ENCODE peak calls at places on chromosomes 16 and 17, in four cellular contexts. One of them, this sample, is unnamed.

GRCh38 chr16:508884-509736 is 18.4 kb upstream of the CAPN15 start:
- DNase-seq in central memory CD4-positive, alpha-beta T cell: no peak
- DNase-seq in dorsolateral prefrontal cortex: no peak
- DNase-seq in HFF-Myc: no peak
- DNase-seq in this sample: no peak

GRCh38 chr17:68320311-68320865 is 29.1 kb downstream of the ARSG start:
- DNase-seq in central memory CD4-positive, alpha-beta T cell: no peak
- DNase-seq in dorsolateral prefrontal cortex: no peak
- DNase-seq in HFF-Myc: no peak
- DNase-seq in this sample: no peak

GRCh38 chr17:58710948-58711552 is 18.6 kb downstream of the RAD51C start:
- DNase-seq in central memory CD4-positive, alpha-beta T cell: peak
- DNase-seq in dorsolateral prefrontal cortex: no peak
- DNase-seq in HFF-Myc: peak
- DNase-seq in this sample: no peak

GRCh38 chr17:9371019-9371418 is 204.6 kb downstream of the STX8 start:
- DNase-seq in central memory CD4-positive, alpha-beta T cell: no peak
- DNase-seq in dorsolateral prefrontal cortex: no peak
- DNase-seq in HFF-Myc: no peak
- DNase-seq in this sample: no peak

GRCh38 chr17:31158741-31159377 is 64.1 kb downstream of the NF1 start:
- DNase-seq in central memory CD4-positive, alpha-beta T cell: no peak
- DNase-seq in dorsolateral prefrontal cortex: no peak
- DNase-seq in HFF-Myc: no peak
- DNase-seq in this sample: no peak

GRCh38 chr17:17159571-17159970 is 46.6 kb downstream of the PLD6 start:
- DNase-seq in central memory CD4-positive, alpha-beta T cell: no peak
- DNase-seq in dorsolateral prefrontal cortex: no peak
- DNase-seq in HFF-Myc: no peak
- DNase-seq in this sample: no peak

GRCh38 chr16:622920-623280 is 7.9 kb upstream of the WFIKKN1 start:
- DNase-seq in central memory CD4-positive, alpha-beta T cell: no peak
- DNase-seq in dorsolateral prefrontal cortex: no peak
- DNase-seq in HFF-Myc: no peak
- DNase-seq in this sample: no peak

GRCh38 chr17:49597928-49598655 is 22.4 kb downstream of the NXPH3 start:
- DNase-seq in central memory CD4-positive, alpha-beta T cell: no peak
- DNase-seq in dorsolateral prefrontal cortex: no peak
- DNase-seq in HFF-Myc: no peak
- DNase-seq in this sample: no peak

GRCh38 chr17:265726-266125 is 84.3 kb upstream of the DOC2B start:
- DNase-seq in central memory CD4-positive, alpha-beta T cell: no peak
- DNase-seq in dorsolateral prefrontal cortex: peak
- DNase-seq in HFF-Myc: no peak
- DNase-seq in this sample: no peak

GRCh38 chr17:27430882-27431491 is 25.3 kb upstream of the KSR1 start:
- DNase-seq in central memory CD4-positive, alpha-beta T cell: no peak
- DNase-seq in dorsolateral prefrontal cortex: no peak
- DNase-seq in HFF-Myc: peak
- DNase-seq in this sample: no peak

GRCh38 chr16:68086860-68087268 is 1.7 kb downstream of the NFATC3 start:
- DNase-seq in central memory CD4-positive, alpha-beta T cell: no peak
- DNase-seq in dorsolateral prefrontal cortex: no peak
- DNase-seq in HFF-Myc: no peak
- DNase-seq in this sample: no peak

GRCh38 chr16:51881731-51882130 is 665.2 kb downstream of the TOX3 start:
- DNase-seq in central memory CD4-positive, alpha-beta T cell: no peak
- DNase-seq in dorsolateral prefrontal cortex: no peak
- DNase-seq in HFF-Myc: no peak
- DNase-seq in this sample: no peak

GRCh38 chr16:48503779-48504178 is 106.2 kb downstream of the N4BP1 start:
- DNase-seq in central memory CD4-positive, alpha-beta T cell: no peak
- DNase-seq in dorsolateral prefrontal cortex: no peak
- DNase-seq in HFF-Myc: peak
- DNase-seq in this sample: no peak

GRCh38 chr17:27746881-27747280 is 53.4 kb downstream of the NOS2 start:
- DNase-seq in central memory CD4-positive, alpha-beta T cell: no peak
- DNase-seq in dorsolateral prefrontal cortex: no peak
- DNase-seq in HFF-Myc: no peak
- DNase-seq in this sample: no peak

GRCh38 chr17:82239401-82239925 is 10.6 kb downstream of the SLC16A3 start:
- DNase-seq in central memory CD4-positive, alpha-beta T cell: no peak
- DNase-seq in dorsolateral prefrontal cortex: no peak
- DNase-seq in HFF-Myc: no peak
- DNase-seq in this sample: no peak

GRCh38 chr17:82864721-82865240 is 25.0 kb upstream of the ZNF750 start:
- DNase-seq in central memory CD4-positive, alpha-beta T cell: no peak
- DNase-seq in dorsolateral prefrontal cortex: no peak
- DNase-seq in HFF-Myc: no peak
- DNase-seq in this sample: no peak

GRCh38 chr16:4494746-4495490 is 18.7 kb downstream of the HMOX2 start:
- DNase-seq in central memory CD4-positive, alpha-beta T cell: no peak
- DNase-seq in dorsolateral prefrontal cortex: no peak
- DNase-seq in HFF-Myc: peak
- DNase-seq in this sample: no peak

GRCh38 chr17:14986127-14986526 is 279.0 kb downstream of the PMP22 start:
- DNase-seq in central memory CD4-positive, alpha-beta T cell: no peak
- DNase-seq in dorsolateral prefrontal cortex: no peak
- DNase-seq in HFF-Myc: no peak
- DNase-seq in this sample: no peak

GRCh38 chr16:21001262-21001661 is 100.7 kb downstream of the LYRM1 start:
- DNase-seq in central memory CD4-positive, alpha-beta T cell: no peak
- DNase-seq in dorsolateral prefrontal cortex: no peak
- DNase-seq in HFF-Myc: peak
- DNase-seq in this sample: no peak

GRCh38 chr16:52812945-52813556 is 239.6 kb downstream of the CHD9NB start:
- DNase-seq in central memory CD4-positive, alpha-beta T cell: no peak
- DNase-seq in dorsolateral prefrontal cortex: no peak
- DNase-seq in HFF-Myc: peak
- DNase-seq in this sample: peak

GRCh38 chr16:57747496-57747895 is 11.9 kb downstream of the KATNB1 start:
- DNase-seq in central memory CD4-positive, alpha-beta T cell: no peak
- DNase-seq in dorsolateral prefrontal cortex: no peak
- DNase-seq in HFF-Myc: no peak
- DNase-seq in this sample: no peak

GRCh38 chr17:47197821-47198220 is 8.7 kb upstream of the CDC27 start:
- DNase-seq in central memory CD4-positive, alpha-beta T cell: no peak
- DNase-seq in dorsolateral prefrontal cortex: no peak
- DNase-seq in HFF-Myc: no peak
- DNase-seq in this sample: no peak

GRCh38 chr16:81198635-81199034 is 39.9 kb upstream of the BCO1 start:
- DNase-seq in central memory CD4-positive, alpha-beta T cell: no peak
- DNase-seq in dorsolateral prefrontal cortex: peak
- DNase-seq in HFF-Myc: no peak
- DNase-seq in this sample: no peak

GRCh38 chr16:10983175-10983558 is 38.8 kb downstream of the CLEC16A start:
- DNase-seq in central memory CD4-positive, alpha-beta T cell: no peak
- DNase-seq in dorsolateral prefrontal cortex: no peak
- DNase-seq in HFF-Myc: no peak
- DNase-seq in this sample: no peak

This sample was measured in BJ.